ENCODE peak calls at places on chromosomes 13 and 19, in seven cellular contexts. One of them, this sample, is unnamed.

GRCh38 chr13:97976551-97977375 is 23.3 kb downstream of the IPO5 start:
- DNase-seq in fibroblast of lung: no peak
- DNase-seq in stomach: no peak
- DNase-seq in foreskin fibroblast: peak; percentile 52
- DNase-seq in heart right ventricle: peak; percentile 36
- DNase-seq in ovary: peak; percentile 53
- DNase-seq in lung: no peak
- DNase-seq in this sample: no peak

GRCh38 chr13:30743319-30744055 is 8.1 kb downstream of the ALOX5AP start:
- DNase-seq in stomach: peak; percentile 29
- DNase-seq in fibroblast of lung: peak; percentile 100
- DNase-seq in lung: peak; percentile 44
- DNase-seq in ovary: peak; percentile 23
- DNase-seq in foreskin fibroblast: peak; percentile 96
- DNase-seq in heart right ventricle: no peak
- DNase-seq in this sample: peak; percentile 100

GRCh38 chr19:56140583-56141415 is at the start of gene ZNF444:
- DNase-seq in foreskin fibroblast: peak; percentile 99
- DNase-seq in stomach: peak; percentile 99
- DNase-seq in lung: peak; percentile 99
- DNase-seq in fibroblast of lung: peak; percentile 99
- DNase-seq in heart right ventricle: peak; percentile 99
- DNase-seq in ovary: peak; percentile 99
- DNase-seq in this sample: peak; percentile 98

GRCh38 chr19:10412257-10412977 is 7.9 kb upstream of the PDE4A start:
- DNase-seq in foreskin fibroblast: no peak
- DNase-seq in ovary: no peak
- DNase-seq in stomach: no peak
- DNase-seq in fibroblast of lung: no peak
- DNase-seq in heart right ventricle: no peak
- DNase-seq in lung: no peak
- DNase-seq in this sample: no peak

GRCh38 chr13:94328336-94329041 is 151.0 kb downstream of the DCT start:
- DNase-seq in ovary: no peak
- DNase-seq in fibroblast of lung: no peak
- DNase-seq in foreskin fibroblast: no peak
- DNase-seq in stomach: no peak
- DNase-seq in lung: no peak
- DNase-seq in heart right ventricle: no peak
- DNase-seq in this sample: no peak

GRCh38 chr13:51397262-51397933 is 55.4 kb downstream of the INTS6 start:
- DNase-seq in lung: no peak
- DNase-seq in fibroblast of lung: peak; percentile 76
- DNase-seq in stomach: no peak
- DNase-seq in heart right ventricle: no peak
- DNase-seq in foreskin fibroblast: peak; percentile 76
- DNase-seq in ovary: no peak
- DNase-seq in this sample: peak; percentile 43

GRCh38 chr13:105139380-105140285 is 1395.8 kb downstream of the EFNB2 start:
- DNase-seq in stomach: peak; percentile 27
- DNase-seq in heart right ventricle: peak; percentile 21
- DNase-seq in foreskin fibroblast: no peak
- DNase-seq in ovary: no peak
- DNase-seq in fibroblast of lung: peak; percentile 6
- DNase-seq in lung: peak; percentile 40
- DNase-seq in this sample: no peak

GRCh38 chr13:82275644-82276043 is 1606.6 kb downstream of the SLITRK1 start:
- DNase-seq in heart right ventricle: no peak
- DNase-seq in lung: no peak
- DNase-seq in stomach: no peak
- DNase-seq in foreskin fibroblast: no peak
- DNase-seq in ovary: no peak
- DNase-seq in fibroblast of lung: no peak
- DNase-seq in this sample: no peak

GRCh38 chr19:7504684-7505083 is 11.2 kb upstream of the ZNF358 start:
- DNase-seq in ovary: no peak
- DNase-seq in lung: no peak
- DNase-seq in fibroblast of lung: no peak
- DNase-seq in foreskin fibroblast: no peak
- DNase-seq in stomach: no peak
- DNase-seq in heart right ventricle: no peak
- DNase-seq in this sample: no peak

GRCh38 chr19:45467456-45468158 is at the start of gene FOSB:
- DNase-seq in fibroblast of lung: peak; percentile 88
- DNase-seq in heart right ventricle: peak; percentile 94
- DNase-seq in ovary: peak; percentile 97
- DNase-seq in lung: peak; percentile 93
- DNase-seq in foreskin fibroblast: peak; percentile 97
- DNase-seq in stomach: peak; percentile 97
- DNase-seq in this sample: peak; percentile 75

GRCh38 chr19:10009714-10010224 is 535 bp downstream of the COL5A3 start:
- DNase-seq in foreskin fibroblast: peak; percentile 12
- DNase-seq in fibroblast of lung: no peak
- DNase-seq in heart right ventricle: no peak
- DNase-seq in ovary: no peak
- DNase-seq in stomach: no peak
- DNase-seq in lung: no peak
- DNase-seq in this sample: no peak

GRCh38 chr13:110912651-110913051 is 2.2 kb downstream of the ANKRD10 start:
- DNase-seq in foreskin fibroblast: peak; percentile 62
- DNase-seq in lung: no peak
- DNase-seq in fibroblast of lung: peak; percentile 86
- DNase-seq in heart right ventricle: no peak
- DNase-seq in stomach: no peak
- DNase-seq in ovary: no peak
- DNase-seq in this sample: peak; percentile 20

GRCh38 chr19:17294051-17294891 is 9.0 kb downstream of the ABHD8 start:
- DNase-seq in heart right ventricle: peak; percentile 46
- DNase-seq in lung: no peak
- DNase-seq in fibroblast of lung: no peak
- DNase-seq in stomach: no peak
- DNase-seq in foreskin fibroblast: peak; percentile 65
- DNase-seq in ovary: peak; percentile 57
- DNase-seq in this sample: no peak

GRCh38 chr13:79810671-79811070 is 329.7 kb downstream of the NDFIP2 start:
- DNase-seq in foreskin fibroblast: peak; percentile 62
- DNase-seq in fibroblast of lung: peak; percentile 77
- DNase-seq in heart right ventricle: no peak
- DNase-seq in lung: no peak
- DNase-seq in stomach: no peak
- DNase-seq in ovary: no peak
- DNase-seq in this sample: no peak

GRCh38 chr13:97559030-97559429 is 125.1 kb downstream of the RAP2A start:
- DNase-seq in stomach: no peak
- DNase-seq in fibroblast of lung: no peak
- DNase-seq in heart right ventricle: no peak
- DNase-seq in lung: no peak
- DNase-seq in ovary: no peak
- DNase-seq in foreskin fibroblast: no peak
- DNase-seq in this sample: no peak

GRCh38 chr19:47239152-47239551 is 8.2 kb upstream of the BBC3 start:
- DNase-seq in stomach: no peak
- DNase-seq in fibroblast of lung: peak; percentile 20
- DNase-seq in lung: no peak
- DNase-seq in ovary: no peak
- DNase-seq in foreskin fibroblast: peak; percentile 50
- DNase-seq in heart right ventricle: no peak
- DNase-seq in this sample: no peak

GRCh38 chr19:47240561-47240960 is 9.6 kb upstream of the BBC3 start:
- DNase-seq in foreskin fibroblast: no peak
- DNase-seq in lung: no peak
- DNase-seq in ovary: no peak
- DNase-seq in stomach: no peak
- DNase-seq in heart right ventricle: no peak
- DNase-seq in fibroblast of lung: no peak
- DNase-seq in this sample: no peak

GRCh38 chr19:47241919-47242644 is 11.1 kb upstream of the BBC3 start:
- DNase-seq in lung: no peak
- DNase-seq in ovary: no peak
- DNase-seq in stomach: no peak
- DNase-seq in foreskin fibroblast: peak; percentile 13
- DNase-seq in fibroblast of lung: peak; percentile 15
- DNase-seq in heart right ventricle: no peak
- DNase-seq in this sample: no peak

GRCh38 chr19:47239610-47240296 is 8.8 kb upstream of the BBC3 start:
- DNase-seq in heart right ventricle: peak; percentile 40
- DNase-seq in lung: no peak
- DNase-seq in stomach: peak; percentile 58
- DNase-seq in foreskin fibroblast: peak; percentile 89
- DNase-seq in fibroblast of lung: peak; percentile 70
- DNase-seq in ovary: peak; percentile 54
- DNase-seq in this sample: no peak

GRCh38 chr19:47240996-47241918 is 10.3 kb upstream of the BBC3 start:
- DNase-seq in stomach: peak; percentile 89
- DNase-seq in fibroblast of lung: peak; percentile 77
- DNase-seq in foreskin fibroblast: peak; percentile 92
- DNase-seq in ovary: peak; percentile 71
- DNase-seq in heart right ventricle: peak; percentile 45
- DNase-seq in lung: peak; percentile 75
- DNase-seq in this sample: peak; percentile 46
- H3K4me3 ChIP-seq in stomach: no peak overlapping the region
- H3K4me3 ChIP-seq in fibroblast of lung: peak overlapping the region; percentile 19
- H3K4me3 ChIP-seq in foreskin fibroblast: no peak overlapping the region
- H3K4me3 ChIP-seq in ovary: no peak overlapping the region
- H3K4me3 ChIP-seq in heart right ventricle: no peak overlapping the region
- H3K4me3 ChIP-seq in lung: no peak overlapping the region
- H3K4me3 ChIP-seq in this sample: no peak overlapping the region

GRCh38 chr13:101415358-101416174 is 742 bp downstream of the NALCN start:
- DNase-seq in stomach: no peak
- DNase-seq in fibroblast of lung: no peak
- DNase-seq in foreskin fibroblast: no peak
- DNase-seq in heart right ventricle: peak; percentile 14
- DNase-seq in lung: no peak
- DNase-seq in ovary: no peak
- DNase-seq in this sample: no peak

GRCh38 chr13:101412076-101412475 is 4.2 kb downstream of the NALCN start:
- DNase-seq in lung: no peak
- DNase-seq in stomach: no peak
- DNase-seq in heart right ventricle: no peak
- DNase-seq in fibroblast of lung: no peak
- DNase-seq in foreskin fibroblast: no peak
- DNase-seq in ovary: no peak
- DNase-seq in this sample: no peak

GRCh38 chr13:101417501-101417900 is 1.2 kb upstream of the NALCN start:
- DNase-seq in stomach: no peak
- DNase-seq in lung: no peak
- DNase-seq in fibroblast of lung: no peak
- DNase-seq in heart right ventricle: no peak
- DNase-seq in ovary: no peak
- DNase-seq in foreskin fibroblast: no peak
- DNase-seq in this sample: no peak

GRCh38 chr13:101416181-101417042 is at the start of gene NALCN:
- DNase-seq in ovary: no peak
- DNase-seq in foreskin fibroblast: peak; percentile 63
- DNase-seq in stomach: no peak
- DNase-seq in fibroblast of lung: peak; percentile 30
- DNase-seq in lung: no peak
- DNase-seq in heart right ventricle: peak; percentile 39
- DNase-seq in this sample: no peak

GRCh38 chr13:101417043-101417406 is 717 bp upstream of the NALCN start:
- DNase-seq in fibroblast of lung: peak; percentile 64
- DNase-seq in heart right ventricle: no peak
- DNase-seq in foreskin fibroblast: peak; percentile 71
- DNase-seq in stomach: no peak
- DNase-seq in lung: no peak
- DNase-seq in ovary: no peak
- DNase-seq in this sample: no peak
- H3K4me3 ChIP-seq in fibroblast of lung: peak overlapping the region; percentile 66
- H3K4me3 ChIP-seq in heart right ventricle: peak overlapping the region; percentile 64
- H3K4me3 ChIP-seq in foreskin fibroblast: peak overlapping the region; percentile 65
- H3K4me3 ChIP-seq in stomach: peak overlapping the region; percentile 52
- H3K4me3 ChIP-seq in lung: no peak overlapping the region
- H3K4me3 ChIP-seq in ovary: no peak overlapping the region
- H3K4me3 ChIP-seq in this sample: peak overlapping the region; percentile 61

DNA sequence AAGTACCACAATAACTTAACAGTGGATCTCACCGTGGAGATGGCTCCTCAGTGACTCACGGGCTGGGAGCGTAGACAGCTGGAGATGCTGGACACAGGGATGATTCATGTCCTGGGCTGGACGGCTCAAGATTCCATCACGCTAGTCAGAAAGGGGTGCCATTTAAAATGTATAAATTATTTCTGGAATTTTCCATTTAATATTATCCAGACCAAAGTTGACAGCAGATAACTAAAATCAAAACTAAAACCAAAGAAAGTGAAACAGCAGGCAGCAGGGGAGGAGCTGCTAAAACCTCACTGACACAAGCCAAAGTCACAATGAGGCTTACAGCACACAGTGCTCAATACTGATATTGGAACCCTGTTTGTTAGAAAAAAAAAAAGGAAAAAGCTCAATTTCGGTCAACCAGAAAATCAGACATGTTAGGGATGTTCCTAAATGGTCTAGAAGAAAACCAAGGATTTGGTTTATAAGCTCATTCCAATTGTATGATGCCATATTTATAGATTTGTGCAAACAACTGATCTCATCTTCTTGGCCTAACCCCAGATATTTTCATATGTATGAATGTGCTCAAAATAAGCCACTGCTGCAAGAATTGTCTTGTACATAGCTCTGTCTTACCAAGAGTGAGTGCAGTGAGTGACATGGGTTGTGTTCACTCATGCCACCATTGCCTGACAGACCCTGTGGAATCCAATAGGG is 111.8 kb downstream of the SACS start:
- DNase-seq in fibroblast of lung: peak; percentile 98
- DNase-seq in heart right ventricle: no peak
- DNase-seq in ovary: no peak
- DNase-seq in lung: no peak
- DNase-seq in stomach: no peak
- DNase-seq in foreskin fibroblast: peak; percentile 97
- DNase-seq in this sample: peak; percentile 85
- H3K4me3 ChIP-seq in fibroblast of lung: peak overlapping the region; percentile 45
- H3K4me3 ChIP-seq in heart right ventricle: no peak overlapping the region
- H3K4me3 ChIP-seq in ovary: peak overlapping the region; percentile 5
- H3K4me3 ChIP-seq in lung: no peak overlapping the region
- H3K4me3 ChIP-seq in stomach: no peak overlapping the region
- H3K4me3 ChIP-seq in foreskin fibroblast: peak overlapping the region; percentile 54
- H3K4me3 ChIP-seq in this sample: peak overlapping the region; percentile 10

GRCh38 chr13:23557733-23558132 is 12.5 kb upstream of the TNFRSF19 start:
- DNase-seq in foreskin fibroblast: no peak
- DNase-seq in fibroblast of lung: no peak
- DNase-seq in ovary: no peak
- DNase-seq in lung: no peak
- DNase-seq in heart right ventricle: no peak
- DNase-seq in stomach: no peak
- DNase-seq in this sample: no peak

GRCh38 chr13:23563085-23563484 is 7.1 kb upstream of the TNFRSF19 start:
- DNase-seq in fibroblast of lung: no peak
- DNase-seq in lung: no peak
- DNase-seq in heart right ventricle: no peak
- DNase-seq in ovary: no peak
- DNase-seq in foreskin fibroblast: no peak
- DNase-seq in stomach: no peak
- DNase-seq in this sample: no peak

GRCh38 chr13:23558675-23559536 is 11.3 kb upstream of the TNFRSF19 start:
- DNase-seq in ovary: peak; percentile 41
- DNase-seq in heart right ventricle: peak; percentile 60
- DNase-seq in lung: peak; percentile 65
- DNase-seq in stomach: peak; percentile 38
- DNase-seq in foreskin fibroblast: peak; percentile 90
- DNase-seq in fibroblast of lung: peak; percentile 92
- DNase-seq in this sample: peak; percentile 88

GRCh38 chr13:23561261-23561660 is 9.0 kb upstream of the TNFRSF19 start:
- DNase-seq in ovary: no peak
- DNase-seq in heart right ventricle: no peak
- DNase-seq in lung: no peak
- DNase-seq in foreskin fibroblast: no peak
- DNase-seq in stomach: no peak
- DNase-seq in fibroblast of lung: no peak
- DNase-seq in this sample: no peak

GRCh38 chr13:23560571-23561089 is 9.6 kb upstream of the TNFRSF19 start:
- DNase-seq in foreskin fibroblast: no peak
- DNase-seq in fibroblast of lung: no peak
- DNase-seq in lung: no peak
- DNase-seq in stomach: no peak
- DNase-seq in ovary: no peak
- DNase-seq in heart right ventricle: no peak
- DNase-seq in this sample: no peak
- H3K4me3 ChIP-seq in foreskin fibroblast: no peak overlapping the region
- H3K4me3 ChIP-seq in fibroblast of lung: no peak overlapping the region
- H3K4me3 ChIP-seq in lung: no peak overlapping the region
- H3K4me3 ChIP-seq in stomach: no peak overlapping the region
- H3K4me3 ChIP-seq in ovary: no peak overlapping the region
- H3K4me3 ChIP-seq in heart right ventricle: no peak overlapping the region
- H3K4me3 ChIP-seq in this sample: no peak overlapping the region